ENCODE peak calls at places on chromosomes 1 and 21, in six cellular contexts. One of them, this sample, is unnamed.

GRCh38 chr1:54081306-54082270 is 28.2 kb downstream of the TCEANC2 start:
- DNase-seq in HCT116: peak
- DNase-seq in OCI-LY7: peak
- DNase-seq in Panc1: peak
- DNase-seq in IMR-90: peak
- DNase-seq in heart left ventricle: peak
- DNase-seq in this sample: peak

GRCh38 chr1:61754545-61754944 is 12.3 kb downstream of the PATJ start:
- DNase-seq in Panc1: no peak
- DNase-seq in heart left ventricle: no peak
- DNase-seq in OCI-LY7: no peak
- DNase-seq in HCT116: peak
- DNase-seq in IMR-90: no peak
- DNase-seq in this sample: no peak

GRCh38 chr1:201751872-201752271 is 77.1 kb upstream of the IPO9 start:
- DNase-seq in Panc1: no peak
- DNase-seq in IMR-90: peak
- DNase-seq in HCT116: no peak
- DNase-seq in OCI-LY7: no peak
- DNase-seq in heart left ventricle: no peak
- DNase-seq in this sample: peak

GRCh38 chr1:195335541-195335940 is 1272.7 kb downstream of the KCNT2 start:
- DNase-seq in IMR-90: peak
- DNase-seq in Panc1: no peak
- DNase-seq in HCT116: no peak
- DNase-seq in heart left ventricle: no peak
- DNase-seq in OCI-LY7: no peak
- DNase-seq in this sample: no peak

GRCh38 chr1:13543451-13543911 is 29.7 kb upstream of the LRRC38 start:
- DNase-seq in IMR-90: no peak
- DNase-seq in heart left ventricle: peak
- DNase-seq in Panc1: no peak
- DNase-seq in OCI-LY7: no peak
- DNase-seq in HCT116: no peak
- DNase-seq in this sample: no peak

GRCh38 chr1:33094971-33095604 is 14.1 kb downstream of the AZIN2 start:
- DNase-seq in Panc1: peak
- DNase-seq in heart left ventricle: no peak
- DNase-seq in IMR-90: peak
- DNase-seq in OCI-LY7: peak
- DNase-seq in HCT116: peak
- DNase-seq in this sample: peak

GRCh38 chr1:199857516-199857915 is 170.0 kb upstream of the NR5A2 start:
- DNase-seq in HCT116: no peak
- DNase-seq in heart left ventricle: no peak
- DNase-seq in OCI-LY7: no peak
- DNase-seq in IMR-90: no peak
- DNase-seq in Panc1: no peak
- DNase-seq in this sample: no peak

GRCh38 chr1:13807213-13807612 is 107.2 kb downstream of the PRDM2 start:
- DNase-seq in IMR-90: no peak
- DNase-seq in heart left ventricle: no peak
- DNase-seq in Panc1: no peak
- DNase-seq in HCT116: peak
- DNase-seq in OCI-LY7: peak
- DNase-seq in this sample: peak

GRCh38 chr1:50968021-50968883 is 1.8 kb upstream of the CDKN2C start:
- DNase-seq in OCI-LY7: peak
- DNase-seq in IMR-90: peak
- DNase-seq in Panc1: no peak
- DNase-seq in heart left ventricle: peak
- DNase-seq in HCT116: peak
- DNase-seq in this sample: peak

GRCh38 chr21:45088729-45089128 is 14.3 kb downstream of the ADARB1 start:
- DNase-seq in IMR-90: no peak
- DNase-seq in heart left ventricle: no peak
- DNase-seq in Panc1: no peak
- DNase-seq in HCT116: no peak
- DNase-seq in OCI-LY7: no peak
- DNase-seq in this sample: no peak

GRCh38 chr1:215475719-215476525 is 91.2 kb upstream of the KCTD3 start:
- DNase-seq in HCT116: no peak
- DNase-seq in heart left ventricle: no peak
- DNase-seq in IMR-90: peak
- DNase-seq in Panc1: no peak
- DNase-seq in OCI-LY7: no peak
- DNase-seq in this sample: peak

DNA sequence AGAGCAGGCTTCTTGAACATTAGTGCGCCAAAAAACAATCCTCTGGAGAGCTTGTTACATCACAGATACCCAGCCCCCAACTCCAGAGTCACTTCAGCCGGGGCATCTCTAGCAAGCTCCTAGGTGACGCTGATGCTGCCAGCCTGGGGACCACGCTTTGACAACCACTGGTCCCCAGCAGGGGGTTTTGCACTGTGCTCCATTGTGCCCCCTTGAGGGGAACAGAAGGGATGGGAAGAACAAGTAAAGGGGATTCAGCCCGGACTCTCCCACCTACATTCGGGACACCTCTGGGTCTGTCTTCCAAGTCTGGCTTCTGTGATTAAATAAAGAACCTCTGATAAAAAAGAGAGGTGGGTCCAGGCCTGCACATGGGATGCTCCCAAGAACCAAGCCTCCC is 60.4 kb downstream of the ATP5PO start:
- DNase-seq in HCT116: no peak
- DNase-seq in heart left ventricle: no peak
- DNase-seq in OCI-LY7: peak
- DNase-seq in IMR-90: no peak
- DNase-seq in Panc1: no peak
- DNase-seq in this sample: no peak
- TF ChIP-seq CTCF in HCT116: peak
- TF ChIP-seq CTCF in heart left ventricle: no peak
- TF ChIP-seq CTCF in OCI-LY7: peak
- TF ChIP-seq CTCF in IMR-90: no peak
- TF ChIP-seq CTCF in Panc1: no peak
- TF ChIP-seq CTCF in this sample: peak

DNA sequence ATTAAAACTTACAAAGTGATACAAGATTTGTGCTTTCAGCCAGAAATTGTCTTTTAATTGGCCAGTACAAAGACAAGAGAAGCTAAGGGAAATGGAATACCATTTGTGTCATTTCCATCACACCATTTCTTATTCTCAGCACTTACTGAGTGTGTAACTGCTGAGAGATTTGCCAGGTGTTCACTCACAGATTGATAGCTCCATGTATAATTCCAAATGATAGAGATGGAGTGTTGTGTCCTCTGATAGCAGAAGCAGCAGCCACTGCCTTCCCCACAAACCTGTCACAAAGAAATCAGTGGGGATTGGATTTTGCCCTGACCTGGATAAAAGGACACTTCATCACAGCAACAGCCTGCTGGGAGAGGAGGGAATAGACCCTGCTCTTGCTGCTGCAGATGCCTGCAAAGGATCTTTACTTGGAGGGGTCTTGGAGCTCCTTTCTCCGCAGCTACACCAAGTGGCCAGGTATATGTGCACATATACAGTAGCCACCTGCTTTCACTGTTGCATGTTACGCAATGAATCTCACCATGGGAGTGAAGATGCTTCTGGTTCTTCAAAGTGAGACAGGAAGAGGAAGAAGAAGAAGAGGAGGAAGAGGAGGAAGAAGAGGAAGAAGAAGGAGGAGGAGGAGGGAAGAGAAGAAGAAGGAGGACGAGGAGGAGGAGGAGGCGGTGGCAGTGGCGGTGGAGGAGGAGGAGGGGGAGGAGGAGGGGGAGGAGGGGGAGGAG is 78.7 kb upstream of the KCNJ15 start:
- DNase-seq in Panc1: no peak
- DNase-seq in heart left ventricle: no peak
- DNase-seq in IMR-90: no peak
- DNase-seq in OCI-LY7: no peak
- DNase-seq in HCT116: no peak
- DNase-seq in this sample: no peak
- H3K4me3 ChIP-seq in Panc1: no peak
- H3K4me3 ChIP-seq in heart left ventricle: no peak
- H3K4me3 ChIP-seq in IMR-90: no peak
- H3K4me3 ChIP-seq in OCI-LY7: no peak
- H3K4me3 ChIP-seq in HCT116: no peak
- H3K4me3 ChIP-seq in this sample: no peak

GRCh38 chr1:52098139-52098871 is 42.2 kb downstream of the BTF3L4 start:
- DNase-seq in HCT116: no peak
- DNase-seq in Panc1: no peak
- DNase-seq in heart left ventricle: no peak
- DNase-seq in IMR-90: no peak
- DNase-seq in OCI-LY7: no peak
- DNase-seq in this sample: no peak
- TF ChIP-seq CTCF in HCT116: no peak
- TF ChIP-seq CTCF in Panc1: no peak
- TF ChIP-seq CTCF in heart left ventricle: no peak
- TF ChIP-seq CTCF in IMR-90: no peak
- TF ChIP-seq CTCF in OCI-LY7: no peak
- TF ChIP-seq CTCF in this sample: no peak

GRCh38 chr1:235650341-235651169 is 971 bp upstream of the GNG4 start:
- DNase-seq in heart left ventricle: no peak
- DNase-seq in HCT116: no peak
- DNase-seq in OCI-LY7: no peak
- DNase-seq in IMR-90: no peak
- DNase-seq in Panc1: no peak
- DNase-seq in this sample: no peak
- H3K4me3 ChIP-seq in heart left ventricle: peak
- H3K4me3 ChIP-seq in HCT116: no peak
- H3K4me3 ChIP-seq in OCI-LY7: no peak
- H3K4me3 ChIP-seq in IMR-90: peak
- H3K4me3 ChIP-seq in Panc1: no peak
- H3K4me3 ChIP-seq in this sample: peak

DNA sequence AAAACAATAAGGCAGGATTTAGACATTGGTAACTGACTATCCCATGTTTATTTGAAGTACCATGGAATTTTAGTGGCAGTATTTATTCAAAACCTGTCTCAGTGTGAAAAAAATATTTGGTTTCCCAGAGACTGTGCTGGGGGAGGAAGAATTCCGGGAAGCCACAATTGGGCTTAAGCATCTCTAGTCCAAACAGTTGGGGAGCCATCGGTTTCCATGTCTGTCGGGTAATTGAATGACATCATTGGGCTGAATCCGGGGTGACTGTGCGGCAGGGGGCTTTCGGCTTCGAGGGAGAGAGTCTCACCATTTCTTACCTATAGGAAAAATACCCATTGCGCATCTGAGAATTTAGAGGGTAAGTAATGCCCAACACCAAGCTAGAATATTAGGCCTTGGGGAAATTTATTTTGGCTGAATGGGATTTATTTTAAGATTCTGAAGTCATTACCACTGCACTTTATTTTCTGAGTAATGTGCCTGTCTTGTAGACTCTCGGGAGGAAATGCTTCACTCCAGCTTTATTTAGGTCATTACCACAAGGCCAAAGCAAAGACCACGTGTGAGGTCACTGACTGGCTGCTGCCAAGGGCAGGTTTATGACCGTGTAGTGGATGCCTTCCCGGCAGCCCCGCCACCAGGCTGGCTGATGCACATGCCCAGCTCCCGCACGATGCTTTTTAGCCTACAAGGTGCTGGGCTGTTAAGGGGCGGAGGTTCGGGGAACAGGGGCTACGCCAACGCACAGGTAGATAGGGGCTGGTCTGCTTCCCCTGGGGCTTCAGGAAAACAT is 23.1 kb upstream of the UMODL1 start:
- DNase-seq in heart left ventricle: peak
- DNase-seq in HCT116: no peak
- DNase-seq in IMR-90: peak
- DNase-seq in Panc1: no peak
- DNase-seq in OCI-LY7: no peak
- DNase-seq in this sample: peak
- TF ChIP-seq CTCF in heart left ventricle: no peak
- TF ChIP-seq CTCF in HCT116: no peak
- TF ChIP-seq CTCF in IMR-90: peak
- TF ChIP-seq CTCF in Panc1: no peak
- TF ChIP-seq CTCF in OCI-LY7: no peak
- TF ChIP-seq CTCF in this sample: no peak

DNA sequence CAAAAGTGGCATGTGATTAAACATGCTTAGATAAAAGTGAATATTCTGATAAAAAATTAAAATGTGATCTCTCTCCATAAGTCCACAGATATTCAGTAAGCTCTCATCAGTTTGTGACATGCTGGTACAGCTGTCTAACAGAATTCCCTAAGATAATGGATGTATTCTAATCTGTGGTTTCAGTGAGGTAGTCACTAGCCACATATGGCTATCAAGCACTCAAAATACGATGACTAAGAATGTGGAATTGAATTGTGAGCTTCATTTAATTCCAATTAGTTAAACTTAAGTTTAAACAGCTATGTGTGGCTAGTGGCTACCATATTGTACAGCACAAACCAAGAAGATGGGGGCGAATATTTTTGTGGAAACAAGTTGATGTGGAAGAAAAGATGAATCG is 4.1 kb upstream of the REG4 start:
- DNase-seq in HCT116: no peak
- DNase-seq in IMR-90: peak
- DNase-seq in Panc1: no peak
- DNase-seq in heart left ventricle: no peak
- DNase-seq in OCI-LY7: no peak
- DNase-seq in this sample: no peak
- H3K4me3 ChIP-seq in HCT116: no peak
- H3K4me3 ChIP-seq in IMR-90: no peak
- H3K4me3 ChIP-seq in Panc1: no peak
- H3K4me3 ChIP-seq in heart left ventricle: no peak
- H3K4me3 ChIP-seq in OCI-LY7: no peak
- H3K4me3 ChIP-seq in this sample: no peak

This sample was measured in fibroblast of villous mesenchyme.